ENCODE peak calls at places on chromosomes 11 and 22, in four cellular contexts. One of them, this sample, is unnamed.

GRCh38 chr11:36684840-36685800 is 87.1 kb upstream of the RAG2 start:
- DNase-seq in GM12891: no peak
- DNase-seq in lower leg skin: no peak
- DNase-seq in tibial nerve: no peak
- DNase-seq in this sample: no peak

GRCh38 chr11:75454987-75455386 is 22.0 kb upstream of the KLHL35 start:
- DNase-seq in tibial nerve: no peak
- DNase-seq in lower leg skin: no peak
- DNase-seq in GM12891: no peak
- DNase-seq in this sample: no peak

GRCh38 chr22:29342577-29343312 is 27.2 kb upstream of the RASL10A start:
- DNase-seq in GM12891: no peak
- DNase-seq in tibial nerve: no peak
- DNase-seq in lower leg skin: no peak
- DNase-seq in this sample: no peak

GRCh38 chr22:49884503-49885260 is 31.0 kb downstream of the ZBED4 start:
- DNase-seq in tibial nerve: no peak
- DNase-seq in lower leg skin: no peak
- DNase-seq in GM12891: no peak
- DNase-seq in this sample: no peak

GRCh38 chr11:34915136-34916013 is 804 bp downstream of the APIP start:
- DNase-seq in tibial nerve: no peak
- DNase-seq in lower leg skin: no peak
- DNase-seq in GM12891: no peak
- DNase-seq in this sample: no peak

GRCh38 chr11:60930394-60930793 is 6.1 kb downstream of the TMEM132A start:
- DNase-seq in tibial nerve: no peak
- DNase-seq in lower leg skin: no peak
- DNase-seq in GM12891: no peak
- DNase-seq in this sample: no peak

GRCh38 chr11:61697093-61697492 is 16.9 kb downstream of the DAGLA start:
- DNase-seq in lower leg skin: no peak
- DNase-seq in GM12891: no peak
- DNase-seq in tibial nerve: no peak
- DNase-seq in this sample: peak

GRCh38 chr11:62193954-62194353 is 3.9 kb downstream of the SCGB1D1 start:
- DNase-seq in GM12891: no peak
- DNase-seq in tibial nerve: no peak
- DNase-seq in lower leg skin: no peak
- DNase-seq in this sample: no peak

GRCh38 chr22:19680911-19681862 is 33.1 kb upstream of the SEPTIN5 start:
- DNase-seq in tibial nerve: no peak
- DNase-seq in GM12891: no peak
- DNase-seq in lower leg skin: no peak
- DNase-seq in this sample: no peak

GRCh38 chr11:36540998-36541397 is 26.8 kb upstream of the RAG1 start:
- DNase-seq in lower leg skin: no peak
- DNase-seq in tibial nerve: no peak
- DNase-seq in GM12891: peak
- DNase-seq in this sample: peak

GRCh38 chr11:134360050-134360835 is 28.5 kb downstream of the GLB1L2 start:
- DNase-seq in lower leg skin: peak
- DNase-seq in GM12891: peak
- DNase-seq in tibial nerve: peak
- DNase-seq in this sample: peak

GRCh38 chr11:23359297-23359696 is 499.0 kb upstream of the CCDC179 start:
- DNase-seq in GM12891: no peak
- DNase-seq in tibial nerve: no peak
- DNase-seq in lower leg skin: no peak
- DNase-seq in this sample: peak

GRCh38 chr22:39520874-39521857 is 804 bp downstream of the ATF4 start:
- DNase-seq in lower leg skin: peak
- DNase-seq in tibial nerve: peak
- DNase-seq in GM12891: no peak
- DNase-seq in this sample: no peak

GRCh38 chr11:38297670-38298069 is 1699.6 kb upstream of the RAG2 start:
- DNase-seq in lower leg skin: no peak
- DNase-seq in tibial nerve: no peak
- DNase-seq in GM12891: no peak
- DNase-seq in this sample: no peak

GRCh38 chr11:3799143-3799542 is 1.8 kb upstream of the NUP98 start:
- DNase-seq in GM12891: no peak
- DNase-seq in lower leg skin: peak
- DNase-seq in tibial nerve: no peak
- DNase-seq in this sample: no peak

GRCh38 chr11:96311120-96311568 is 31.9 kb downstream of the MAML2 start:
- DNase-seq in tibial nerve: no peak
- DNase-seq in lower leg skin: no peak
- DNase-seq in GM12891: no peak
- DNase-seq in this sample: no peak

GRCh38 chr22:37639070-37639760 is at the start of gene SH3BP1:
- DNase-seq in GM12891: peak
- DNase-seq in lower leg skin: no peak
- DNase-seq in tibial nerve: no peak
- DNase-seq in this sample: no peak

GRCh38 chr11:12692238-12693074 is 18.2 kb downstream of the TEAD1 start:
- DNase-seq in lower leg skin: peak
- DNase-seq in GM12891: no peak
- DNase-seq in tibial nerve: peak
- DNase-seq in this sample: no peak

GRCh38 chr11:16605440-16605970 is 132.9 kb upstream of the C11orf58 start:
- DNase-seq in GM12891: no peak
- DNase-seq in tibial nerve: peak
- DNase-seq in lower leg skin: peak
- DNase-seq in this sample: no peak

GRCh38 chr11:121589946-121590537 is 137.3 kb upstream of the SORL1-AS1 start:
- DNase-seq in lower leg skin: no peak
- DNase-seq in GM12891: peak
- DNase-seq in tibial nerve: no peak
- DNase-seq in this sample: no peak
- TF ChIP-seq POLR2A in lower leg skin: no peak
- TF ChIP-seq POLR2A in GM12891: no peak
- TF ChIP-seq POLR2A in tibial nerve: no peak
- TF ChIP-seq POLR2A in this sample: no peak

GRCh38 chr22:24529898-24530297 is 25.0 kb downstream of the GUCD1 start:
- DNase-seq in GM12891: no peak
- DNase-seq in lower leg skin: no peak
- DNase-seq in tibial nerve: no peak
- DNase-seq in this sample: no peak
- TF ChIP-seq POLR2A in GM12891: no peak
- TF ChIP-seq POLR2A in lower leg skin: no peak
- TF ChIP-seq POLR2A in tibial nerve: no peak
- TF ChIP-seq POLR2A in this sample: no peak

DNA sequence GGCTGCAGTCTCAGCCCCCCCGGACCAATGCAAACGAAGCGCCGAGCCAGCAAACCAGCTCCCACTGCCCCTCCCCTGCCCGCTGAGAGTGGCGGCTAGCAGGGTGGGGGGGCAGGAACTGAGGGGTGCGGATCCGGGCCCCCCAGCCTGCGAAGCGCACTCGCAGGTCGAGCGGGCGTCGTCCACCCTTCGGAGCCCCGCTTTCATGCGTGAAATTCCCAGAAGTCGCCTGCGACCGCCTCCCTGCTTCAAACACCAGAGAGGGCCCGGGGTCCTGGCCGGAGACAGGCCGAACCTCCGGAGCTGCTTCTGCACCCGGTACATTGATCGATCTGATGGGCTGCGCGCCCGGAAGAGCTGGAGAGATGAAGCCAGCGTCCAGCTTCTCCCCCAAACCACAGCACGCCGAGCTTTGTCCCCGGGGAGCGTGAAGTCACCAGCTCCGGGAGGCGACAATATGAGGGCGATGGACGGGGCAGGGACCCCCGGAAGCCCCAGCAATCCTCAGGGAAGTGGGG is 646 bp upstream of the PATZ1 start:
- DNase-seq in tibial nerve: peak
- DNase-seq in lower leg skin: peak
- DNase-seq in GM12891: peak
- DNase-seq in this sample: no peak
- TF ChIP-seq POLR2A in tibial nerve: no peak
- TF ChIP-seq POLR2A in lower leg skin: no peak
- TF ChIP-seq POLR2A in GM12891: peak
- TF ChIP-seq POLR2A in this sample: no peak

GRCh38 chr11:65575568-65576231 is at the start of gene EHBP1L1:
- DNase-seq in tibial nerve: no peak
- DNase-seq in GM12891: peak
- DNase-seq in lower leg skin: peak
- DNase-seq in this sample: no peak
- TF ChIP-seq POLR2A in tibial nerve: no peak
- TF ChIP-seq POLR2A in GM12891: peak
- TF ChIP-seq POLR2A in lower leg skin: no peak
- TF ChIP-seq POLR2A in this sample: no peak

GRCh38 chr11:610146-610801 is 5.5 kb downstream of the IRF7 start:
- DNase-seq in lower leg skin: peak
- DNase-seq in tibial nerve: no peak
- DNase-seq in GM12891: no peak
- DNase-seq in this sample: no peak
- TF ChIP-seq POLR2A in lower leg skin: no peak
- TF ChIP-seq POLR2A in tibial nerve: no peak
- TF ChIP-seq POLR2A in GM12891: no peak
- TF ChIP-seq POLR2A in this sample: no peak

GRCh38 chr11:8809185-8809584 is 101.8 kb upstream of the AKIP1 start:
- DNase-seq in lower leg skin: no peak
- DNase-seq in tibial nerve: no peak
- DNase-seq in GM12891: no peak
- DNase-seq in this sample: no peak

GRCh38 chr11:8809605-8810272 is 101.2 kb upstream of the AKIP1 start:
- DNase-seq in tibial nerve: no peak
- DNase-seq in GM12891: no peak
- DNase-seq in lower leg skin: no peak
- DNase-seq in this sample: no peak

GRCh38 chr11:8811571-8811970 is 99.4 kb upstream of the AKIP1 start:
- DNase-seq in GM12891: no peak
- DNase-seq in lower leg skin: no peak
- DNase-seq in tibial nerve: no peak
- DNase-seq in this sample: no peak

GRCh38 chr11:8812438-8812837 is 98.6 kb upstream of the AKIP1 start:
- DNase-seq in lower leg skin: peak
- DNase-seq in GM12891: no peak
- DNase-seq in tibial nerve: peak
- DNase-seq in this sample: no peak

GRCh38 chr11:8810331-8811301 is 100.4 kb upstream of the AKIP1 start:
- DNase-seq in tibial nerve: peak
- DNase-seq in GM12891: peak
- DNase-seq in lower leg skin: peak
- DNase-seq in this sample: peak
- TF ChIP-seq POLR2A in tibial nerve: peak
- TF ChIP-seq POLR2A in GM12891: no peak
- TF ChIP-seq POLR2A in lower leg skin: no peak
- TF ChIP-seq POLR2A in this sample: peak

GRCh38 chr11:14676068-14676467 is 32.5 kb downstream of the PDE3B start:
- DNase-seq in tibial nerve: no peak
- DNase-seq in lower leg skin: no peak
- DNase-seq in GM12891: no peak
- DNase-seq in this sample: no peak

GRCh38 chr11:14673824-14674432 is 30.3 kb downstream of the PDE3B start:
- DNase-seq in tibial nerve: no peak
- DNase-seq in lower leg skin: no peak
- DNase-seq in GM12891: no peak
- DNase-seq in this sample: no peak

GRCh38 chr11:14679662-14680061 is 36.1 kb downstream of the PDE3B start:
- DNase-seq in GM12891: no peak
- DNase-seq in tibial nerve: no peak
- DNase-seq in lower leg skin: no peak
- DNase-seq in this sample: no peak

GRCh38 chr11:14678350-14678749 is 34.7 kb downstream of the PDE3B start:
- DNase-seq in GM12891: no peak
- DNase-seq in lower leg skin: no peak
- DNase-seq in tibial nerve: no peak
- DNase-seq in this sample: no peak

GRCh38 chr11:14677146-14677545 is 33.5 kb downstream of the PDE3B start:
- DNase-seq in lower leg skin: no peak
- DNase-seq in GM12891: no peak
- DNase-seq in tibial nerve: no peak
- DNase-seq in this sample: no peak
- TF ChIP-seq POLR2A in lower leg skin: no peak
- TF ChIP-seq POLR2A in GM12891: no peak
- TF ChIP-seq POLR2A in tibial nerve: no peak
- TF ChIP-seq POLR2A in this sample: no peak